ENCODE peak calls at places on chromosome 13, in eight cellular contexts. L, C, B, V, A, W, J and R are unnamed samples.

GRCh38 chr13:55576389-55576788 is 1564.3 kb upstream of the PRR20A start:
- DNase-seq in L (no peak), C (no peak), B (no peak), V (no peak), A (no peak), W (no peak), J (no peak), R (no peak)

GRCh38 chr13:99496322-99497142 is 4.7 kb upstream of the TM9SF2 start:
- DNase-seq in L (peak), C (peak), B (peak), V (peak), A (peak), W (no peak), J (no peak), R (peak)

GRCh38 chr13:94050039-94050438 is 429.4 kb downstream of the DCT start:
- DNase-seq in L (no peak), C (no peak), B (no peak), V (no peak), A (no peak), W (peak), J (no peak), R (no peak)

GRCh38 chr13:76129305-76130040 is 493.3 kb downstream of the LMO7 start:
- DNase-seq in L (no peak), C (no peak), B (no peak), V (no peak), A (no peak), W (no peak), J (no peak), R (no peak)

GRCh38 chr13:30983431-30983830 is 51.0 kb downstream of the TEX26 start:
- DNase-seq in L (no peak), C (no peak), B (no peak), V (no peak), A (no peak), W (no peak), J (no peak), R (no peak)

GRCh38 chr13:114080739-114081561 is 51.5 kb downstream of the RASA3 start:
- DNase-seq in L (no peak), C (no peak), B (no peak), V (no peak), A (no peak), W (no peak), J (no peak), R (no peak)

GRCh38 chr13:45063261-45063870 is 56.9 kb upstream of the GTF2F2 start:
- DNase-seq in L (peak), C (no peak), B (no peak), V (no peak), A (no peak), W (no peak), J (peak), R (peak)

GRCh38 chr13:27619093-27619705 is 1.1 kb downstream of the LNX2 start:
- DNase-seq in L (peak), C (no peak), B (no peak), V (no peak), A (peak), W (no peak), J (peak), R (peak)

GRCh38 chr13:42997381-42997780 is 5.3 kb upstream of the EPSTI1 start:
- DNase-seq in L (peak), C (no peak), B (no peak), V (no peak), A (no peak), W (no peak), J (no peak), R (peak)

GRCh38 chr13:21420706-21421105 is 38.4 kb downstream of the ZDHHC20 start:
- DNase-seq in L (peak), C (no peak), B (no peak), V (no peak), A (no peak), W (no peak), J (peak), R (peak)

GRCh38 chr13:93361703-93362102 is 135.1 kb downstream of the GPC6 start:
- DNase-seq in L (no peak), C (no peak), B (no peak), V (no peak), A (no peak), W (peak), J (no peak), R (peak)

GRCh38 chr13:33270906-33271538 is 14.5 kb downstream of the STARD13 start:
- DNase-seq in L (no peak), C (no peak), B (no peak), V (no peak), A (no peak), W (no peak), J (no peak), R (no peak)

GRCh38 chr13:98199480-98199879 is 22.4 kb upstream of the RNF113B start:
- DNase-seq in L (no peak), C (no peak), B (no peak), V (no peak), A (no peak), W (peak), J (no peak), R (no peak)

GRCh38 chr13:33285420-33286124 is at the start of gene STARD13:
- DNase-seq in L (peak), C (peak), B (no peak), V (peak), A (peak), W (peak), J (peak), R (peak)

GRCh38 chr13:85367887-85368286 is 431.3 kb downstream of the SLITRK6 start:
- DNase-seq in L (no peak), C (no peak), B (no peak), V (no peak), A (no peak), W (no peak), J (no peak), R (peak)

GRCh38 chr13:39415403-39415802 is 187.6 kb downstream of the LHFPL6 start:
- DNase-seq in L (peak), C (no peak), B (no peak), V (no peak), A (peak), W (peak), J (peak), R (peak)

GRCh38 chr13:41465215-41465907 is 8.0 kb downstream of the RGCC start:
- DNase-seq in L (peak), C (no peak), B (peak), V (peak), A (peak), W (no peak), J (peak), R (peak)

GRCh38 chr13:99967884-99968520 is 3.6 kb downstream of the ZIC5 start:
- DNase-seq in L (no peak), C (no peak), B (no peak), V (no peak), A (no peak), W (no peak), J (no peak), R (no peak)

GRCh38 chr13:97849305-97849704 is 104.2 kb upstream of the IPO5 start:
- DNase-seq in L (peak), C (no peak), B (no peak), V (no peak), A (no peak), W (peak), J (peak), R (peak)

GRCh38 chr13:46086985-46087384 is 17.8 kb downstream of the CPB2 start:
- DNase-seq in L (no peak), C (no peak), B (no peak), V (no peak), A (no peak), W (no peak), J (no peak), R (no peak)

GRCh38 chr13:34867590-34867989 is 74.5 kb upstream of the NBEA start:
- DNase-seq in L (peak), C (no peak), B (no peak), V (no peak), A (no peak), W (no peak), J (peak), R (peak)

GRCh38 chr13:103140001-103140671 is 73.9 kb upstream of the SLC10A2 start:
- DNase-seq in L (peak), C (no peak), B (no peak), V (no peak), A (no peak), W (no peak), J (peak), R (peak)

GRCh38 chr13:59680429-59681024 is 483.2 kb downstream of the DIAPH3 start:
- DNase-seq in L (peak), C (no peak), B (no peak), V (no peak), A (no peak), W (peak), J (peak), R (peak)

GRCh38 chr13:59890064-59890463 is 273.7 kb downstream of the DIAPH3 start:
- DNase-seq in L (no peak), C (no peak), B (no peak), V (no peak), A (no peak), W (no peak), J (no peak), R (peak)